ENCODE peak calls at places on chromosomes 6 and 20, in seven cellular contexts. W, U, N, J, C, D and P are unnamed samples.

GRCh38 chr6:91782789-91783188 is 1195.9 kb upstream of the MAP3K7 start:
- DNase-seq in W (no peak), U (no peak), N (no peak), J (no peak), C (no peak), D (no peak), P (no peak)

GRCh38 chr6:116018976-116019375 is 41.7 kb downstream of the FRK start:
- DNase-seq in W (no peak), U (no peak), N (no peak), J (no peak), C (no peak), D (no peak), P (no peak)

GRCh38 chr6:110255356-110255755 is 75.1 kb downstream of the CDC40 start:
- DNase-seq in W (peak), U (peak), N (no peak), J (peak), C (peak), D (no peak), P (no peak)

GRCh38 chr6:136783495-136784270 is 8.6 kb downstream of the MAP3K5 start:
- DNase-seq in W (no peak), U (no peak), N (no peak), J (peak), C (peak), D (no peak), P (no peak)

GRCh38 chr6:56866917-56867522 is 87.9 kb upstream of the BEND6 start:
- DNase-seq in W (no peak), U (no peak), N (no peak), J (no peak), C (no peak), D (no peak), P (no peak)

GRCh38 chr6:87574237-87574636 is 15.6 kb downstream of the RARS2 start:
- DNase-seq in W (no peak), U (no peak), N (no peak), J (no peak), C (no peak), D (no peak), P (no peak)

GRCh38 chr20:19313342-19314069 is 101.1 kb downstream of the SLC24A3 start:
- DNase-seq in W (no peak), U (no peak), N (no peak), J (no peak), C (no peak), D (no peak), P (peak)

GRCh38 chr6:33276864-33277662 is at the start of gene B3GALT4:
- DNase-seq in W (peak), U (peak), N (peak), J (peak), C (peak), D (peak), P (no peak)

GRCh38 chr6:501891-502601 is 110.5 kb downstream of the IRF4 start:
- DNase-seq in W (no peak), U (no peak), N (no peak), J (no peak), C (no peak), D (no peak), P (no peak)

GRCh38 chr20:58897493-58897892 is 45.0 kb downstream of the GNAS start:
- DNase-seq in W (no peak), U (no peak), N (no peak), J (no peak), C (no peak), D (no peak), P (no peak)

GRCh38 chr6:81998432-81998831 is 246.0 kb upstream of the TENT5A start:
- DNase-seq in W (no peak), U (no peak), N (no peak), J (no peak), C (no peak), D (no peak), P (no peak)

GRCh38 chr20:4820833-4821518 is 99.3 kb downstream of the PRND start:
- DNase-seq in W (no peak), U (no peak), N (no peak), J (peak), C (no peak), D (no peak), P (no peak)

GRCh38 chr20:32737371-32738223 is 5.7 kb downstream of the COMMD7 start:
- DNase-seq in W (no peak), U (no peak), N (no peak), J (no peak), C (no peak), D (no peak), P (no peak)

GRCh38 chr6:15461127-15461944 is 201.5 kb downstream of the DTNBP1 start:
- DNase-seq in W (no peak), U (no peak), N (no peak), J (no peak), C (no peak), D (no peak), P (no peak)

GRCh38 chr20:44600758-44601562 is 18.6 kb downstream of the PKIG start:
- DNase-seq in W (no peak), U (no peak), N (no peak), J (peak), C (no peak), D (no peak), P (no peak)

GRCh38 chr20:38599410-38599882 is 2.2 kb upstream of the ARHGAP40 start:
- DNase-seq in W (peak), U (no peak), N (no peak), J (peak), C (no peak), D (peak), P (no peak)

GRCh38 chr6:90610671-90611542 is 24.0 kb upstream of the MAP3K7 start:
- DNase-seq in W (peak), U (peak), N (no peak), J (peak), C (peak), D (no peak), P (no peak)

GRCh38 chr6:99415446-99415845 is 9.7 kb downstream of the PNISR start:
- DNase-seq in W (no peak), U (no peak), N (no peak), J (no peak), C (no peak), D (no peak), P (no peak)

GRCh38 chr6:100549406-100550167 is 84.9 kb upstream of the SIM1 start:
- DNase-seq in W (no peak), U (no peak), N (no peak), J (no peak), C (no peak), D (no peak), P (no peak)

GRCh38 chr6:147459772-147460171 is 48.7 kb upstream of the SAMD5 start:
- DNase-seq in W (no peak), U (no peak), N (no peak), J (no peak), C (no peak), D (no peak), P (no peak)

GRCh38 chr6:106170030-106170791 is 84.1 kb downstream of the PRDM1 start:
- DNase-seq in W (peak), U (no peak), N (no peak), J (no peak), C (no peak), D (no peak), P (no peak)

GRCh38 chr6:31922942-31923341 is 4.6 kb upstream of the C2 start:
- DNase-seq in W (no peak), U (no peak), N (no peak), J (no peak), C (peak), D (no peak), P (no peak)

GRCh38 chr6:31815025-31815838 is at the start of the genes HSPA1A and HSPA1L:
- DNase-seq in W (peak), U (peak), N (peak), J (peak), C (no peak), D (peak), P (peak)

GRCh38 chr6:48136856-48137255 is 25.9 kb upstream of the PTCHD4 start:
- DNase-seq in W (no peak), U (no peak), N (no peak), J (no peak), C (no peak), D (no peak), P (no peak)

GRCh38 chr20:12984863-12985262 is 23.9 kb upstream of the SPTLC3 start:
- DNase-seq in W (no peak), U (no peak), N (no peak), J (no peak), C (no peak), D (no peak), P (no peak)

GRCh38 chr20:59752101-59752586 is 147.8 kb downstream of the PHACTR3 start:
- DNase-seq in W (peak), U (no peak), N (no peak), J (peak), C (peak), D (no peak), P (no peak)

GRCh38 chr20:37627060-37627766 is 66.6 kb upstream of the CTNNBL1 start:
- DNase-seq in W (peak), U (peak), N (no peak), J (peak), C (peak), D (no peak), P (no peak)

GRCh38 chr20:48737463-48738093 is 90.2 kb downstream of the PREX1 start:
- DNase-seq in W (no peak), U (no peak), N (no peak), J (no peak), C (no peak), D (no peak), P (no peak)

GRCh38 chr20:25389858-25390537 is 637 bp downstream of the ABHD12 start:
- DNase-seq in W (peak), U (peak), N (peak), J (peak), C (no peak), D (peak), P (no peak)

GRCh38 chr6:43936476-43936875 is 166.5 kb downstream of the VEGFA start:
- DNase-seq in W (peak), U (no peak), N (no peak), J (no peak), C (no peak), D (no peak), P (no peak)

GRCh38 chr20:20759132-20759531 is 46.7 kb upstream of the RALGAPA2 start:
- DNase-seq in W (no peak), U (no peak), N (no peak), J (no peak), C (no peak), D (no peak), P (peak)

DNA sequence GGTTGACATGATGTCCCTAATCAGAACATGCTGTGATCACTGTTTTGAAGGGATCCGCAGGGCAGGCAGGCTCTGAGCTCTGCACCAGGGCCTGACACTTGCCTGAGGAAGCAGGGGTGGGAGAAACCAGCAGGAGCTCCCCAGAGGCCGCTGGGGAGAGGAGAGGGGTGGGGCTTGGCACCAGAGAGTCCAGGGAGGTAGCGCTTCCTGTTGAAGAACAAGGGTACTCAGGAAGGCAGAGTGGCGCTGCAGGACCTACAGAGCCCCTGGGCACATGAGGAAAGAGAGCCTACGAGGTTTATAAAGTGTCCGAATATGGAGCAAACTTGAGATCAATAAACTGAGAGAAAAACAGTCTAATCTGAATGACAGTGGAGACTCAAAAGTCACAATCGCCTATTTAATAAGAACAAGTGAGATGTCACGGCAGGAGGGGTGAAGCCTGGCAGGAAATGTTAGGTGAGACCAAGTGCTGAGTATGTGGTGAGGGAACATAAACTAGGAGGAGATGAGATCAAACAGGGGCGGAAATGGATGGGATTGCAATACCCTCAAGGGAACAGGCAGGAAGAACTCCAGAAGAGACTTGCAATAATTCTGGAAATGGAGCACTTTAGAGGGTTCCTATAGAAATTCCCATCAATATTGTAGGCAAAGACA is 5.8 kb upstream of the TBXT start:
- DNase-seq in W (peak), U (no peak), N (no peak), J (no peak), C (peak), D (peak), P (no peak)
- TF ChIP-seq CTCF in W (no peak), U (no peak), N (no peak), J (no peak), C (peak), D (no peak), P (no peak)

DNA sequence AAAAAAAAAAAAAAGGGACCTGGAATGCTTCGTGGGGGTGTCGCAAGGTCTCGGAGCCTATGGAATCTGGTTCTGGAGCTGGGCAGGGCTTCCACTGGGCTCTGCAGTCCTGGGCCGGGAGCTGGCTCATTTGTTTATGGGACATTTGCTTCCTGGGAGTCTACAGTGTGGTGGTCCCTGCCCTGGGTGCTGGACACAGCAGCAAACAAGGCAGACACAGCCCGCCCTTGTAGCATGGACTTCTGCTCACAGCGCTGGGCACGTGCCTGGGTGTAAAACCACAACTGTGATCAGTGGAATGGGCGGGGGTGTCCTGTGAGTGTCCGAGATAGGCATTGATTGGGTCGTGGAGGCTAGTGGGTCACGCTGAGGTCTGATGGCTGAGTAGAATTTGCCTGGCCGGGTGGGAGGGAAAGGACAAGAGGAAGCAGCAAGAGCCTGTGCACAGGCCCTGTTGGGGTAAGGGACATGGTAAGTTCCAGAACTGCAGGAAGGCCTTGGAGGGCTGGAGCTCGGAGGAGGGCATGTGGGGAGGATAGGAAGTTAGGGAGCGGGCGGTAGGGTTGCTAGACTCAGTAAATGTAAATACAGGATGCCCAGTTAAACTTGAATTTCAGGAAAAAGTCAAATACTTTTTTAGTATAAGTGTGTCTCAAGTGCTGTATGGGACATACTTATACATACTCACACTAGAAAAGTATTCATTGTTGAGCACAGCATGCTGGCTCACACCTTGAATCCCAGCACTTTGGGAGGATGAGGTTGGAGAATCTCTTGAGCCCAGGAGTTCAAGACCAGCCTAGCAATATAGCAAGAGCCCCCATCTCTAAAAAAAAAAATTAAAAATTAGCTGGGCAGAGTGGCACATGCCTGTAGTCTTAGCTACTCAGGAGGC is 61.3 kb upstream of the PMEPA1 start:
- DNase-seq in W (no peak), U (no peak), N (no peak), J (no peak), C (no peak), D (no peak), P (no peak)
- TF ChIP-seq CTCF in W (no peak), U (no peak), N (no peak), J (no peak), C (no peak), D (no peak), P (no peak)

DNA sequence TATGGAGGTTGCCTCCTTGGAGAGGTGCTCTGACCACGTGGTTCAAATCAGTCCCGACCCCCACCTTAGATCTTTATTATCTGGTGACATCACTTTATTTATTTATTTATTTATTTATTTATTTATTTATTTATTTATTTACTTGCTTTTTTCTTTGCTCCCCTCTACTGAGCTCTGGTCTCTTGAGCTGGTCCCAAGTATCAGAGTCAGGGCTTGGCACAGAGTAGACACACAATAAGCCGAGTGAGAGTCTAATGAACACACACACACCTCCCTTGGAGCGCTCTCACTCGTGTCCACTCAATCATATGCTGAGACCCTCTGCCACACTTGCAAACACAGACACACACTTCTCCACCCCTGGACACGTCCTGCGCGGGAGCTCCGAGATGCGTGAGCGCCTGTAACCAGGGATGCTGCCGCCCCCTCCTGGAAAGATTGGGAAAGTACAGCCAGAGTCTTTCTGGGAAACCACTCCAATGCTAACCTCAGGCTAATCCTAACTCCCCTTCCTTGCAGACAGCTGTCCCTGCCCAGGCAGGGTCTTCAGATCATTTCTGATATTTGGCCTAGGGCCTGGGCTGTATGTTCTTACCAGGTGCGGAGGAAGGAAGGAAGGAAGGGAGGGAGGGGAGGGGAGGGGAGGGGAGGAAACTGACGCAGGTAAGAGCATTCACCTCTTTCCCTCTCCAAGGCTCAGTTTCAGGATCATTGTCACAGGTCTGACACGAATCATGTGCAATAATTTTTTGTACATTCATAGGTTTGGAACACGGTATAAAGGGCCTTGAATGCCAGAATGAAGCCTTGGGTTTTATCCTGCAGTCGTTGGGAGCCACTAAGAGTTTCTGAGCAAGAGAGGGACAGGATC is 70.9 kb downstream of the STK35 start:
- DNase-seq in W (peak), U (peak), N (peak), J (peak), C (peak), D (peak), P (no peak)
- TF ChIP-seq CTCF in W (peak), U (peak), N (peak), J (peak), C (peak), D (peak), P (peak)

GRCh38 chr20:34075647-34076046 is 36.4 kb downstream of the EIF2S2 start:
- DNase-seq in W (no peak), U (no peak), N (no peak), J (no peak), C (no peak), D (no peak), P (no peak)
- TF ChIP-seq CTCF in W (peak), U (peak), N (no peak), J (no peak), C (peak), D (no peak), P (no peak)